ENCODE peak calls at places on chromosomes 2 and 18, in nine cellular contexts. One of them, this sample, is unnamed.

GRCh38 chr2:106642679-106643078 is 155.5 kb downstream of the CD8B2 start:
- DNase-seq in stomach: no peak
- DNase-seq in DND-41: no peak
- DNase-seq in WERI-Rb-1: no peak
- DNase-seq in aorta: no peak
- DNase-seq in IMR-90: no peak
- DNase-seq in A673: no peak
- DNase-seq in Peyer's patch: no peak
- DNase-seq in uterus: no peak
- DNase-seq in this sample: no peak

GRCh38 chr2:129888896-129889295 is 90.6 kb upstream of the RAB6C start:
- DNase-seq in stomach: no peak
- DNase-seq in DND-41: no peak
- DNase-seq in WERI-Rb-1: no peak
- DNase-seq in aorta: no peak
- DNase-seq in IMR-90: peak; percentile 16
- DNase-seq in A673: peak; percentile 53
- DNase-seq in Peyer's patch: no peak
- DNase-seq in uterus: no peak
- DNase-seq in this sample: no peak

GRCh38 chr2:206800501-206801416 is 35.4 kb downstream of the FASTKD2 start:
- DNase-seq in stomach: peak; percentile 53
- DNase-seq in DND-41: peak; percentile 28
- DNase-seq in WERI-Rb-1: peak; percentile 59
- DNase-seq in aorta: peak; percentile 58
- DNase-seq in IMR-90: peak; percentile 76
- DNase-seq in A673: peak; percentile 80
- DNase-seq in Peyer's patch: peak; percentile 57
- DNase-seq in uterus: peak; percentile 70
- DNase-seq in this sample: peak; percentile 72

GRCh38 chr2:37984589-37984988 is 59.5 kb downstream of the RMDN2 start:
- DNase-seq in stomach: no peak
- DNase-seq in DND-41: no peak
- DNase-seq in WERI-Rb-1: no peak
- DNase-seq in aorta: no peak
- DNase-seq in IMR-90: peak; percentile 42
- DNase-seq in A673: no peak
- DNase-seq in Peyer's patch: no peak
- DNase-seq in uterus: no peak
- DNase-seq in this sample: no peak

GRCh38 chr2:187982668-187983067 is 309.0 kb upstream of the GULP1 start:
- DNase-seq in stomach: no peak
- DNase-seq in DND-41: no peak
- DNase-seq in WERI-Rb-1: no peak
- DNase-seq in aorta: no peak
- DNase-seq in IMR-90: peak; percentile 92
- DNase-seq in A673: no peak
- DNase-seq in Peyer's patch: no peak
- DNase-seq in uterus: no peak
- DNase-seq in this sample: no peak

GRCh38 chr2:37786854-37787253 is 115.4 kb upstream of the CDC42EP3 start:
- DNase-seq in stomach: no peak
- DNase-seq in DND-41: no peak
- DNase-seq in WERI-Rb-1: no peak
- DNase-seq in aorta: no peak
- DNase-seq in IMR-90: no peak
- DNase-seq in A673: no peak
- DNase-seq in Peyer's patch: no peak
- DNase-seq in uterus: no peak
- DNase-seq in this sample: no peak

GRCh38 chr2:232731470-232731869 is 34.3 kb downstream of the GIGYF2 start:
- DNase-seq in stomach: no peak
- DNase-seq in DND-41: no peak
- DNase-seq in WERI-Rb-1: no peak
- DNase-seq in aorta: no peak
- DNase-seq in IMR-90: peak; percentile 1
- DNase-seq in A673: no peak
- DNase-seq in Peyer's patch: no peak
- DNase-seq in uterus: no peak
- DNase-seq in this sample: no peak

GRCh38 chr2:15682354-15682753 is 90.7 kb downstream of the DDX1 start:
- DNase-seq in stomach: no peak
- DNase-seq in DND-41: no peak
- DNase-seq in WERI-Rb-1: no peak
- DNase-seq in aorta: no peak
- DNase-seq in IMR-90: no peak
- DNase-seq in A673: no peak
- DNase-seq in Peyer's patch: no peak
- DNase-seq in uterus: no peak
- DNase-seq in this sample: no peak

GRCh38 chr2:169141713-169142352 is 72.5 kb downstream of the DHRS9 start:
- DNase-seq in stomach: peak; percentile 67
- DNase-seq in DND-41: peak; percentile 60
- DNase-seq in WERI-Rb-1: peak; percentile 54
- DNase-seq in aorta: no peak
- DNase-seq in IMR-90: peak; percentile 53
- DNase-seq in A673: peak; percentile 72
- DNase-seq in Peyer's patch: no peak
- DNase-seq in uterus: peak; percentile 15
- DNase-seq in this sample: peak; percentile 60

GRCh38 chr2:98664323-98664722 is 55.9 kb downstream of the UNC50 start:
- DNase-seq in stomach: no peak
- DNase-seq in DND-41: peak; percentile 61
- DNase-seq in WERI-Rb-1: no peak
- DNase-seq in aorta: no peak
- DNase-seq in IMR-90: no peak
- DNase-seq in A673: no peak
- DNase-seq in Peyer's patch: no peak
- DNase-seq in uterus: no peak
- DNase-seq in this sample: peak; percentile 58

GRCh38 chr2:43074592-43075053 is 151.8 kb downstream of the ZFP36L2 start:
- DNase-seq in stomach: no peak
- DNase-seq in DND-41: no peak
- DNase-seq in WERI-Rb-1: no peak
- DNase-seq in aorta: no peak
- DNase-seq in IMR-90: no peak
- DNase-seq in A673: no peak
- DNase-seq in Peyer's patch: peak; percentile 36
- DNase-seq in uterus: no peak
- DNase-seq in this sample: no peak

GRCh38 chr2:231917280-231918088 is 8.7 kb downstream of the NPPC start:
- DNase-seq in stomach: no peak
- DNase-seq in DND-41: no peak
- DNase-seq in WERI-Rb-1: no peak
- DNase-seq in aorta: peak; percentile 32
- DNase-seq in IMR-90: no peak
- DNase-seq in A673: no peak
- DNase-seq in Peyer's patch: peak; percentile 45
- DNase-seq in uterus: no peak
- DNase-seq in this sample: no peak

GRCh38 chr2:147288131-147288530 is 556.7 kb upstream of the ACVR2A start:
- DNase-seq in stomach: no peak
- DNase-seq in DND-41: no peak
- DNase-seq in WERI-Rb-1: no peak
- DNase-seq in aorta: no peak
- DNase-seq in IMR-90: no peak
- DNase-seq in A673: no peak
- DNase-seq in Peyer's patch: no peak
- DNase-seq in uterus: no peak
- DNase-seq in this sample: no peak

GRCh38 chr2:129103922-129104878 is 785.5 kb upstream of the HS6ST1 start:
- DNase-seq in stomach: no peak
- DNase-seq in DND-41: no peak
- DNase-seq in WERI-Rb-1: peak; percentile 70
- DNase-seq in aorta: no peak
- DNase-seq in IMR-90: no peak
- DNase-seq in A673: no peak
- DNase-seq in Peyer's patch: no peak
- DNase-seq in uterus: no peak
- DNase-seq in this sample: no peak

GRCh38 chr2:12419803-12420202 is 296.9 kb upstream of the TRIB2 start:
- DNase-seq in stomach: no peak
- DNase-seq in DND-41: peak; percentile 16
- DNase-seq in WERI-Rb-1: no peak
- DNase-seq in aorta: no peak
- DNase-seq in IMR-90: no peak
- DNase-seq in A673: no peak
- DNase-seq in Peyer's patch: no peak
- DNase-seq in uterus: no peak
- DNase-seq in this sample: no peak

GRCh38 chr2:118291481-118291880 is 203.2 kb downstream of the INSIG2 start:
- DNase-seq in stomach: no peak
- DNase-seq in DND-41: no peak
- DNase-seq in WERI-Rb-1: no peak
- DNase-seq in aorta: no peak
- DNase-seq in IMR-90: no peak
- DNase-seq in A673: no peak
- DNase-seq in Peyer's patch: no peak
- DNase-seq in uterus: no peak
- DNase-seq in this sample: no peak

GRCh38 chr2:70988151-70988550 is 6.5 kb downstream of the TEX261 start:
- DNase-seq in stomach: no peak
- DNase-seq in DND-41: no peak
- DNase-seq in WERI-Rb-1: no peak
- DNase-seq in aorta: peak; percentile 59
- DNase-seq in IMR-90: no peak
- DNase-seq in A673: no peak
- DNase-seq in Peyer's patch: no peak
- DNase-seq in uterus: no peak
- DNase-seq in this sample: no peak
- H3K27ac ChIP-seq in stomach: no peak overlapping the region
- H3K27ac ChIP-seq in DND-41: no peak overlapping the region
- H3K27ac ChIP-seq in WERI-Rb-1: no peak overlapping the region
- H3K27ac ChIP-seq in aorta: no peak overlapping the region
- H3K27ac ChIP-seq in IMR-90: no peak overlapping the region
- H3K27ac ChIP-seq in A673: no peak overlapping the region
- H3K27ac ChIP-seq in Peyer's patch: no peak overlapping the region
- H3K27ac ChIP-seq in uterus: no peak overlapping the region
- H3K27ac ChIP-seq in this sample: no peak overlapping the region

GRCh38 chr2:230012242-230012884 is 56.4 kb downstream of the SLC16A14 start:
- DNase-seq in stomach: no peak
- DNase-seq in DND-41: no peak
- DNase-seq in WERI-Rb-1: no peak
- DNase-seq in aorta: no peak
- DNase-seq in IMR-90: peak; percentile 43
- DNase-seq in A673: no peak
- DNase-seq in Peyer's patch: no peak
- DNase-seq in uterus: no peak
- DNase-seq in this sample: no peak
- H3K27ac ChIP-seq in stomach: no peak overlapping the region
- H3K27ac ChIP-seq in DND-41: no peak overlapping the region
- H3K27ac ChIP-seq in WERI-Rb-1: no peak overlapping the region
- H3K27ac ChIP-seq in aorta: no peak overlapping the region
- H3K27ac ChIP-seq in IMR-90: peak overlapping the region; percentile 77
- H3K27ac ChIP-seq in A673: no peak overlapping the region
- H3K27ac ChIP-seq in Peyer's patch: no peak overlapping the region
- H3K27ac ChIP-seq in uterus: no peak overlapping the region
- H3K27ac ChIP-seq in this sample: no peak overlapping the region

DNA sequence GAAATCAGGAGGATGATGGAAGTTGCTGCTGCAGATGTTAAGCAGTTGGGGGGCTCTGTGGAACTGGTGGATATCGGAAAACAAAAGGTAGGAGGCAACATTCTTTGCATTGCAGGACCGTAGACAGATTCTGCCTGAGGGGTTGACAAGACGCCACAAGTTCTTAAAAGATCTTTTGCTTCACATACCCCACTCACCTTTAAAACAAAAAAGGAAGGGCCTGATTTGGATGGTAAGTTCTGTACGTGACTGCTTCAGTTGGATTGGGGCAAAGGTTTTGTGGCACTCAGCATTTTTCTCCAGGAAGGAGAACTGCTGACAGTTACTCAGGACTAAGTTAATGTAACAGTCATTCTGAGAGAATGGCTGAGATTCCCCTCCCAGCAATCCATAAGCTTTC is 5.2 kb downstream of the CNDP2 start:
- DNase-seq in stomach: no peak
- DNase-seq in DND-41: no peak
- DNase-seq in WERI-Rb-1: no peak
- DNase-seq in aorta: no peak
- DNase-seq in IMR-90: no peak
- DNase-seq in A673: no peak
- DNase-seq in Peyer's patch: no peak
- DNase-seq in uterus: no peak
- DNase-seq in this sample: no peak
- H3K27ac ChIP-seq in stomach: peak overlapping the region; percentile 74
- H3K27ac ChIP-seq in DND-41: no peak overlapping the region
- H3K27ac ChIP-seq in WERI-Rb-1: no peak overlapping the region
- H3K27ac ChIP-seq in aorta: no peak overlapping the region
- H3K27ac ChIP-seq in IMR-90: no peak overlapping the region
- H3K27ac ChIP-seq in A673: no peak overlapping the region
- H3K27ac ChIP-seq in Peyer's patch: peak overlapping the region; percentile 81
- H3K27ac ChIP-seq in uterus: no peak overlapping the region
- H3K27ac ChIP-seq in this sample: no peak overlapping the region

GRCh38 chr2:18536697-18537096 is 23.8 kb downstream of the RDH14 start:
- DNase-seq in stomach: no peak
- DNase-seq in DND-41: no peak
- DNase-seq in WERI-Rb-1: no peak
- DNase-seq in aorta: no peak
- DNase-seq in IMR-90: no peak
- DNase-seq in A673: no peak
- DNase-seq in Peyer's patch: no peak
- DNase-seq in uterus: no peak
- DNase-seq in this sample: no peak

GRCh38 chr2:18526429-18526828 is 34.0 kb downstream of the RDH14 start:
- DNase-seq in stomach: no peak
- DNase-seq in DND-41: no peak
- DNase-seq in WERI-Rb-1: no peak
- DNase-seq in aorta: no peak
- DNase-seq in IMR-90: no peak
- DNase-seq in A673: no peak
- DNase-seq in Peyer's patch: no peak
- DNase-seq in uterus: no peak
- DNase-seq in this sample: no peak

GRCh38 chr2:18536100-18536499 is 24.4 kb downstream of the RDH14 start:
- DNase-seq in stomach: no peak
- DNase-seq in DND-41: no peak
- DNase-seq in WERI-Rb-1: no peak
- DNase-seq in aorta: no peak
- DNase-seq in IMR-90: peak; percentile 14
- DNase-seq in A673: no peak
- DNase-seq in Peyer's patch: no peak
- DNase-seq in uterus: no peak
- DNase-seq in this sample: no peak

GRCh38 chr2:18527822-18528221 is 32.6 kb downstream of the RDH14 start:
- DNase-seq in stomach: no peak
- DNase-seq in DND-41: no peak
- DNase-seq in WERI-Rb-1: no peak
- DNase-seq in aorta: no peak
- DNase-seq in IMR-90: no peak
- DNase-seq in A673: no peak
- DNase-seq in Peyer's patch: no peak
- DNase-seq in uterus: no peak
- DNase-seq in this sample: no peak

DNA sequence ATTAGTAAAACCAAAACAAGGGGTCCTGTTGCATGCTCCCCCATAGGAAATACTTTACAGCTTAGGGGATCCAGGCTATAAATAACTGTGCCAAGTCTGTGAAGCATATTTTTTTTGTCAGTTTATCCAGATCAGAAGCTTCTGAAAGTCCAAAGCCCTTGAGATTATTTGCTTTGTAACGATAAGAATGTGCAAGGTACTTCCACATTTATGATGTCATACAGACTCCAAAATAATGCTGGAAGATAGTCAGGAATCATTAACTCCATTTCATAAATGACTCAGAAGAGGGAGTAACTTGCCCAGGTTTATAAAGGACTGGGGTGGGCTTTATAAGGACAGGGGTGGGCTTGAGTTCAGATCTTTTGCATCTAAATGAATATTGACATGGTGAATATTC is 29.3 kb downstream of the RDH14 start:
- DNase-seq in stomach: no peak
- DNase-seq in DND-41: no peak
- DNase-seq in WERI-Rb-1: no peak
- DNase-seq in aorta: no peak
- DNase-seq in IMR-90: no peak
- DNase-seq in A673: no peak
- DNase-seq in Peyer's patch: no peak
- DNase-seq in uterus: no peak
- DNase-seq in this sample: no peak
- H3K27ac ChIP-seq in stomach: no peak overlapping the region
- H3K27ac ChIP-seq in DND-41: no peak overlapping the region
- H3K27ac ChIP-seq in WERI-Rb-1: no peak overlapping the region
- H3K27ac ChIP-seq in aorta: no peak overlapping the region
- H3K27ac ChIP-seq in IMR-90: no peak overlapping the region
- H3K27ac ChIP-seq in A673: no peak overlapping the region
- H3K27ac ChIP-seq in Peyer's patch: no peak overlapping the region
- H3K27ac ChIP-seq in uterus: no peak overlapping the region
- H3K27ac ChIP-seq in this sample: no peak overlapping the region

This sample was measured in lung.